ENCODE peak calls at places on chromosome 18, in four cellular contexts. One of them, this sample, is unnamed.

GRCh38 chr18:23859466-23860352 is 154.8 kb upstream of the TTC39C start:
- ATAC-seq in pancreas: no peak
- ATAC-seq in heart right ventricle: no peak
- ATAC-seq in stimulated activated naive CD8-positive, alpha-beta T cell treated with anti-CD3 and anti-CD28 coated beads, Interleukin-15, Interleukin-2, amounts not matched to agents 100 U/mL and 50 U/mL, for 24 hours: no peak
- ATAC-seq in this sample: no peak

GRCh38 chr18:62571648-62572047 is 48.8 kb downstream of the ZCCHC2 start:
- ATAC-seq in stimulated activated naive CD8-positive, alpha-beta T cell treated with anti-CD3 and anti-CD28 coated beads, Interleukin-15, Interleukin-2, amounts not matched to agents 100 U/mL and 50 U/mL, for 24 hours: peak
- ATAC-seq in heart right ventricle: no peak
- ATAC-seq in pancreas: no peak
- ATAC-seq in this sample: no peak

GRCh38 chr18:25047983-25048382 is 304.0 kb downstream of the ZNF521 start:
- ATAC-seq in stimulated activated naive CD8-positive, alpha-beta T cell treated with anti-CD3 and anti-CD28 coated beads, Interleukin-15, Interleukin-2, amounts not matched to agents 100 U/mL and 50 U/mL, for 24 hours: no peak
- ATAC-seq in heart right ventricle: no peak
- ATAC-seq in pancreas: no peak
- ATAC-seq in this sample: no peak

GRCh38 chr18:8424917-8425725 is 184.1 kb upstream of the RAB12 start:
- ATAC-seq in heart right ventricle: no peak
- ATAC-seq in stimulated activated naive CD8-positive, alpha-beta T cell treated with anti-CD3 and anti-CD28 coated beads, Interleukin-15, Interleukin-2, amounts not matched to agents 100 U/mL and 50 U/mL, for 24 hours: no peak
- ATAC-seq in pancreas: no peak
- ATAC-seq in this sample: no peak

GRCh38 chr18:22831441-22831904 is 101.7 kb upstream of the RBBP8 start:
- ATAC-seq in pancreas: no peak
- ATAC-seq in stimulated activated naive CD8-positive, alpha-beta T cell treated with anti-CD3 and anti-CD28 coated beads, Interleukin-15, Interleukin-2, amounts not matched to agents 100 U/mL and 50 U/mL, for 24 hours: peak
- ATAC-seq in heart right ventricle: no peak
- ATAC-seq in this sample: no peak

GRCh38 chr18:9736942-9737813 is 29.1 kb downstream of the RAB31 start:
- ATAC-seq in heart right ventricle: no peak
- ATAC-seq in stimulated activated naive CD8-positive, alpha-beta T cell treated with anti-CD3 and anti-CD28 coated beads, Interleukin-15, Interleukin-2, amounts not matched to agents 100 U/mL and 50 U/mL, for 24 hours: no peak
- ATAC-seq in pancreas: peak
- ATAC-seq in this sample: no peak

GRCh38 chr18:72704202-72704601 is 160.1 kb upstream of the CBLN2 start:
- ATAC-seq in pancreas: no peak
- ATAC-seq in stimulated activated naive CD8-positive, alpha-beta T cell treated with anti-CD3 and anti-CD28 coated beads, Interleukin-15, Interleukin-2, amounts not matched to agents 100 U/mL and 50 U/mL, for 24 hours: no peak
- ATAC-seq in heart right ventricle: no peak
- ATAC-seq in this sample: no peak

GRCh38 chr18:22475426-22476100 is 57.8 kb upstream of the CTAGE1 start:
- ATAC-seq in pancreas: no peak
- ATAC-seq in heart right ventricle: no peak
- ATAC-seq in stimulated activated naive CD8-positive, alpha-beta T cell treated with anti-CD3 and anti-CD28 coated beads, Interleukin-15, Interleukin-2, amounts not matched to agents 100 U/mL and 50 U/mL, for 24 hours: no peak
- ATAC-seq in this sample: no peak

GRCh38 chr18:46756559-46757201 is at the start of gene ST8SIA5:
- ATAC-seq in pancreas: no peak
- ATAC-seq in heart right ventricle: peak
- ATAC-seq in stimulated activated naive CD8-positive, alpha-beta T cell treated with anti-CD3 and anti-CD28 coated beads, Interleukin-15, Interleukin-2, amounts not matched to agents 100 U/mL and 50 U/mL, for 24 hours: no peak
- ATAC-seq in this sample: no peak

GRCh38 chr18:21747764-21748693 is 7.4 kb downstream of the MIB1 start:
- ATAC-seq in stimulated activated naive CD8-positive, alpha-beta T cell treated with anti-CD3 and anti-CD28 coated beads, Interleukin-15, Interleukin-2, amounts not matched to agents 100 U/mL and 50 U/mL, for 24 hours: no peak
- ATAC-seq in pancreas: no peak
- ATAC-seq in heart right ventricle: no peak
- ATAC-seq in this sample: no peak

GRCh38 chr18:61922435-61922834 is 29.6 kb upstream of the RNF152 start:
- ATAC-seq in pancreas: no peak
- ATAC-seq in heart right ventricle: no peak
- ATAC-seq in stimulated activated naive CD8-positive, alpha-beta T cell treated with anti-CD3 and anti-CD28 coated beads, Interleukin-15, Interleukin-2, amounts not matched to agents 100 U/mL and 50 U/mL, for 24 hours: peak
- ATAC-seq in this sample: no peak

GRCh38 chr18:43049021-43049420 is 66.5 kb downstream of the RIT2 start:
- ATAC-seq in heart right ventricle: no peak
- ATAC-seq in stimulated activated naive CD8-positive, alpha-beta T cell treated with anti-CD3 and anti-CD28 coated beads, Interleukin-15, Interleukin-2, amounts not matched to agents 100 U/mL and 50 U/mL, for 24 hours: no peak
- ATAC-seq in pancreas: no peak
- ATAC-seq in this sample: peak

This sample was measured in gastroesophageal sphincter.